ENCODE peak calls at places on chromosome 2, in four cellular contexts. D is HepG2, P is K562, C is HCT116. O is an unnamed sample.

GRCh38 chr2:74876081-74876886 is 42.4 kb downstream of the HK2 start:
- DNase-seq in D (peak; percentile 61), P (peak; percentile 57), C (no peak), O (no peak)

GRCh38 chr2:159617651-159618050 is 1.3 kb upstream of the BAZ2B start:
- DNase-seq in D (no peak), P (peak; percentile 17), C (no peak), O (no peak)

GRCh38 chr2:101815739-101816391 is 118.4 kb downstream of the MAP4K4 start:
- DNase-seq in D (no peak), P (no peak), C (no peak), O (no peak)

GRCh38 chr2:170553748-170554147 is 161.4 kb upstream of the SP5 start:
- DNase-seq in D (no peak), P (no peak), C (no peak), O (no peak)

GRCh38 chr2:236171213-236172201 is 3.3 kb upstream of the GBX2 start:
- DNase-seq in D (no peak), P (no peak), C (no peak), O (no peak)

GRCh38 chr2:42060718-42061619 is 13.1 kb downstream of the PKDCC start:
- DNase-seq in D (no peak), P (no peak), C (no peak), O (no peak)

GRCh38 chr2:230319211-230319862 is 7.7 kb upstream of the SP140L start:
- DNase-seq in D (no peak), P (no peak), C (no peak), O (no peak)

GRCh38 chr2:173401716-173402326 is 47.1 kb downstream of the CDCA7 start:
- DNase-seq in D (no peak), P (no peak), C (no peak), O (no peak)

GRCh38 chr2:89834306-89834705 is 1142.8 kb downstream of the RPIA start:
- DNase-seq in D (no peak), P (no peak), C (no peak), O (no peak)

GRCh38 chr2:156455366-156455975 is 19.3 kb downstream of the GPD2 start:
- DNase-seq in D (no peak), P (no peak), C (peak; percentile 52), O (peak; percentile 73)

GRCh38 chr2:96806468-96807126 is 9.5 kb upstream of the CNNM3 start:
- DNase-seq in D (peak; percentile 58), P (no peak), C (no peak), O (no peak)

GRCh38 chr2:239258248-239258647 is 142.6 kb downstream of the HDAC4 start:
- DNase-seq in D (no peak), P (no peak), C (no peak), O (no peak)

GRCh38 chr2:165594935-165595255 is 125.4 kb downstream of the CSRNP3 start:
- DNase-seq in D (no peak), P (no peak), C (no peak), O (no peak)

GRCh38 chr2:9895669-9896068 is 52.4 kb downstream of the TAF1B start:
- DNase-seq in D (peak; percentile 58), P (no peak), C (no peak), O (no peak)

GRCh38 chr2:40554665-40555294 is 102.9 kb upstream of the SLC8A1 start:
- DNase-seq in D (peak; percentile 56), P (peak; percentile 23), C (peak; percentile 27), O (peak; percentile 56)

GRCh38 chr2:134109246-134109645 is 144.6 kb upstream of the MGAT5 start:
- DNase-seq in D (no peak), P (no peak), C (no peak), O (no peak)

GRCh38 chr2:73402386-73403103 is 16.9 kb downstream of the ALMS1 start:
- DNase-seq in D (no peak), P (no peak), C (no peak), O (no peak)

GRCh38 chr2:239563561-239563960 is 162.7 kb upstream of the HDAC4 start:
- DNase-seq in D (no peak), P (no peak), C (no peak), O (no peak)

GRCh38 chr2:186459009-186459408 is 27.1 kb upstream of the ZC3H15 start:
- DNase-seq in D (peak; percentile 64), P (peak; percentile 38), C (peak; percentile 15), O (no peak)

GRCh38 chr2:175097297-175097696 is 70.7 kb downstream of the ATF2 start:
- DNase-seq in D (no peak), P (no peak), C (no peak), O (peak; percentile 54)

GRCh38 chr2:141417246-141417797 is 713.5 kb downstream of the LRP1B start:
- DNase-seq in D (no peak), P (no peak), C (no peak), O (no peak)

GRCh38 chr2:207632575-207633492 is 7.6 kb upstream of the METTL21A start:
- DNase-seq in D (peak; percentile 69), P (peak; percentile 44), C (no peak), O (no peak)

GRCh38 chr2:151823651-151824050 is 4.6 kb downstream of the ARL5A start:
- DNase-seq in D (no peak), P (peak; percentile 41), C (no peak), O (no peak)

GRCh38 chr2:66849128-66849527 is 414.2 kb downstream of the MEIS1 start:
- DNase-seq in D (no peak), P (no peak), C (no peak), O (no peak)

GRCh38 chr2:25265802-25266201 is 75.9 kb downstream of the DNMT3A start:
- DNase-seq in D (no peak), P (peak; percentile 31), C (no peak), O (no peak)

GRCh38 chr2:126513033-126513432 is 142.9 kb upstream of the GYPC start:
- DNase-seq in D (no peak), P (no peak), C (no peak), O (peak; percentile 24)

GRCh38 chr2:156657809-156658208 is 221.6 kb downstream of the GPD2 start:
- DNase-seq in D (no peak), P (no peak), C (no peak), O (no peak)

GRCh38 chr2:172093416-172094318 is 8.4 kb downstream of the DLX1 start:
- DNase-seq in D (no peak), P (no peak), C (no peak), O (no peak)

GRCh38 chr2:159084395-159085370 is 116.2 kb downstream of the TANC1 start:
- DNase-seq in D (no peak), P (no peak), C (no peak), O (no peak)

GRCh38 chr2:105426626-105427292 is 27.9 kb upstream of the FHL2 start:
- DNase-seq in D (no peak), P (peak; percentile 50), C (no peak), O (no peak)

GRCh38 chr2:105432749-105433148 is 33.9 kb upstream of the FHL2 start:
- DNase-seq in D (no peak), P (no peak), C (no peak), O (no peak)

GRCh38 chr2:105427485-105427884 is 28.6 kb upstream of the FHL2 start:
- DNase-seq in D (no peak), P (no peak), C (no peak), O (no peak)

GRCh38 chr2:105428387-105429018 is 29.7 kb upstream of the FHL2 start:
- DNase-seq in D (no peak), P (no peak), C (no peak), O (no peak)

DNA sequence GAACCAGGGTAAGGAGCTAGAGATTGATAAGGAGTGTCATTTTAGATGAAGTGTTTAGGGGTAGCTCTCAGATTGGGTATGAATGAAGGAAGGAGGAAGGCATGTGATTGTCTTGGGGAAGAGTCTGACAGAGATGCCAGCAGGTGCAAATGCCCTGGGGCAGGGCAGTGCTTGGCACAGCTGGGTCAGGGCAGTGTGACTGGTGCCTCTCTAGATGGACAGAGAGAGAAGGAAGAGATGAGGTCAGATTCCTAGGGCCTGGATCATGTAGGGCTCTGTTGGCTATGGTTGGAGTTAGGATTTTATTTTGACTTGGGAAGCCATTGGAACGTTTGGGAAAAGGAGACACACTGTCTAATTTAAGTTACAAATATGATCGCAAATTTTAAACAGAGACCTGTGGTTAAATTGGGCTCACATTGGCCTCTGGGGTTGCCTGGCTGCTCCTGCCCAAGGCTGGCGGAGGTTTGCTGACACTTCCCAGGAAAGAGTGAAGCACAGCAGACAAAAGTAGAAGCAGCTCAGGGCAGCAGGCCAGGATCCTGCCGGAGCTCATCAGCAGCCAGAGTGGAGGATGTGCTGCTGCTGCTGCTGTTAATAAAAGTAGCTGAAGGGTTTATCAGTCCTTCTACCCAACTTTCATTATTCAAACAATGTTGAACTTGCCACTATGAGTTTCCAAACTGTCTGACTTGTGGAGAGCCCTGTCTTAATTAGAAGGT is 32.7 kb upstream of the FHL2 start:
- DNase-seq in D (no peak), P (no peak), C (no peak), O (no peak)
- TF ChIP-seq SIN3A in D (no peak), P (no peak), C (no peak), O (no peak)

GRCh38 chr2:43943809-43944452 is 51.9 kb downstream of the LRPPRC start:
- DNase-seq in D (no peak), P (no peak), C (no peak), O (no peak)
- TF ChIP-seq TCF7L2 in D (no peak), P (no peak), C (no peak), O (peak; percentile 77)

GRCh38 chr2:201404699-201405275 is 46.5 kb downstream of the TRAK2 start:
- DNase-seq in D (no peak), P (peak; percentile 44), C (no peak), O (no peak)
- TF ChIP-seq SIN3A in D (no peak), P (no peak), C (no peak), O (no peak)

GRCh38 chr2:113075600-113075999 is 7.8 kb downstream of the IL1F10 start:
- DNase-seq in D (no peak), P (no peak), C (no peak), O (no peak)

GRCh38 chr2:113073325-113073834 is 5.6 kb downstream of the IL1F10 start:
- DNase-seq in D (no peak), P (no peak), C (no peak), O (no peak)

GRCh38 chr2:113076917-113077669 is 9.3 kb downstream of the IL1F10 start:
- DNase-seq in D (no peak), P (no peak), C (no peak), O (no peak)

GRCh38 chr2:113072584-113072983 is 4.8 kb downstream of the IL1F10 start:
- DNase-seq in D (no peak), P (no peak), C (no peak), O (no peak)

GRCh38 chr2:113075030-113075429 is 7.3 kb downstream of the IL1F10 start:
- DNase-seq in D (no peak), P (no peak), C (no peak), O (no peak)
- TF ChIP-seq TCF7L2 in D (no peak), P (no peak), C (no peak), O (no peak)

GRCh38 chr2:71361631-71362030 is 30.0 kb downstream of the ZNF638 start:
- DNase-seq in D (no peak), P (no peak), C (no peak), O (no peak)
- TF ChIP-seq SIN3A in D (no peak), P (no peak), C (no peak), O (no peak)